ENCODE peak calls at places on chromosomes 1 and 21, in seven cellular contexts. B is H7; E is AG09309; L is NCI-H1105 treated with DMSO at 0.1 percent for 48 hours; G is stimulated activated CD4-positive, alpha-beta T cell treated with anti-CD3 and anti-CD28 coated beads, TNF-alpha, amount 100 ng/mL, for 24 hours; P is mammary epithelial cell; S is activated naive CD4-positive, alpha-beta T cell treated with anti-CD3 and anti-CD28 coated beads, Interleukin-2, amount 50 U/mL, for 16 hours. F is an unnamed sample.

GRCh38 chr1:95257758-95258157 is 23.7 kb downstream of the RWDD3 start:
- DNase-seq in B (no peak), E (no peak), L (no peak), G (no peak), P (peak), S (no peak), F (no peak)

GRCh38 chr1:228213917-228214808 is 6.3 kb downstream of the OBSCN start:
- DNase-seq in B (no peak), E (no peak), L (no peak), G (no peak), P (no peak), S (no peak), F (no peak)

GRCh38 chr1:184911103-184911502 is 63.2 kb downstream of the NIBAN1 start:
- DNase-seq in B (no peak), E (no peak), L (no peak), G (no peak), P (no peak), S (no peak), F (no peak)

GRCh38 chr1:211559222-211560010 is 19.5 kb downstream of the SLC30A1 start:
- DNase-seq in B (no peak), E (no peak), L (no peak), G (no peak), P (no peak), S (no peak), F (no peak)

GRCh38 chr1:165143437-165144065 is 213.0 kb downstream of the LMX1A start:
- DNase-seq in B (peak), E (no peak), L (no peak), G (peak), P (peak), S (no peak), F (peak)

GRCh38 chr1:184061396-184062003 is 10.0 kb downstream of the TSEN15 start:
- DNase-seq in B (no peak), E (no peak), L (no peak), G (no peak), P (no peak), S (no peak), F (no peak)

GRCh38 chr1:31199301-31199790 is 40.3 kb downstream of the NKAIN1 start:
- DNase-seq in B (no peak), E (no peak), L (no peak), G (no peak), P (no peak), S (no peak), F (no peak)

GRCh38 chr21:42646836-42647235 is 6.6 kb upstream of the PDE9A start:
- DNase-seq in B (peak), E (no peak), L (no peak), G (no peak), P (no peak), S (no peak), F (peak)

GRCh38 chr1:37930246-37931142 is 16.4 kb downstream of the INPP5B start:
- DNase-seq in B (peak), E (no peak), L (peak), G (peak), P (peak), S (peak), F (no peak)

GRCh38 chr1:226671268-226671667 is 67.8 kb downstream of the ITPKB start:
- DNase-seq in B (no peak), E (no peak), L (no peak), G (no peak), P (no peak), S (no peak), F (no peak)

GRCh38 chr1:94801919-94802546 is 18.1 kb upstream of the SLC44A3 start:
- DNase-seq in B (peak), E (peak), L (peak), G (no peak), P (peak), S (no peak), F (no peak)

GRCh38 chr21:41226853-41227252 is 58.9 kb downstream of the BACE2 start:
- DNase-seq in B (no peak), E (no peak), L (no peak), G (no peak), P (no peak), S (no peak), F (no peak)

GRCh38 chr1:163083690-163084089 is 14.5 kb downstream of the RGS4 start:
- DNase-seq in B (no peak), E (no peak), L (no peak), G (no peak), P (peak), S (no peak), F (no peak)

GRCh38 chr1:9842781-9843575 is 19.2 kb upstream of the CLSTN1 start:
- DNase-seq in B (peak), E (no peak), L (no peak), G (no peak), P (no peak), S (no peak), F (no peak)

GRCh38 chr1:1359316-1359667 is 937 bp upstream of the MXRA8 start:
- DNase-seq in B (no peak), E (no peak), L (no peak), G (no peak), P (no peak), S (no peak), F (no peak)

GRCh38 chr1:2251786-2252185 is 23.7 kb downstream of the SKI start:
- DNase-seq in B (no peak), E (no peak), L (no peak), G (no peak), P (peak), S (no peak), F (no peak)

GRCh38 chr1:201649776-201650607 is 111.1 kb downstream of the NAV1 start:
- DNase-seq in B (peak), E (no peak), L (peak), G (peak), P (no peak), S (no peak), F (no peak)

GRCh38 chr1:115112496-115113375 is 23.4 kb upstream of the TSPAN2 start:
- DNase-seq in B (peak), E (no peak), L (peak), G (peak), P (no peak), S (peak), F (peak)

GRCh38 chr1:15295676-15296075 is 48.7 kb downstream of the FHAD1 start:
- DNase-seq in B (no peak), E (no peak), L (no peak), G (no peak), P (peak), S (no peak), F (no peak)

GRCh38 chr1:232904131-232904530 is 46.3 kb upstream of the NTPCR start:
- DNase-seq in B (no peak), E (no peak), L (no peak), G (no peak), P (no peak), S (no peak), F (no peak)

GRCh38 chr1:205527931-205528330 is 23.5 kb downstream of the CDK18 start:
- DNase-seq in B (peak), E (no peak), L (no peak), G (no peak), P (no peak), S (no peak), F (no peak)